ENCODE peak calls at places on chromosome 3, in ten cellular contexts. P, O, D, X, N, C, R, H, W and B are unnamed samples.

GRCh38 chr3:150828261-150828660 is 65.3 kb upstream of the SIAH2 start:
- DNase-seq in P (no peak), O (no peak), D (no peak), X (no peak), N (no peak), C (no peak), R (no peak), H (no peak), W (no peak), B (no peak)

GRCh38 chr3:119279101-119279554 is 15.1 kb upstream of the ARHGAP31 start:
- DNase-seq in P (no peak), O (no peak), D (no peak), X (peak; percentile 82), N (peak; percentile 79), C (no peak), R (no peak), H (no peak), W (no peak), B (no peak)

GRCh38 chr3:71885001-71885400 is 100.1 kb upstream of the PROK2 start:
- DNase-seq in P (no peak), O (no peak), D (no peak), X (no peak), N (no peak), C (no peak), R (no peak), H (no peak), W (no peak), B (no peak)

GRCh38 chr3:102353148-102353547 is 81.7 kb upstream of the ZPLD1 start:
- DNase-seq in P (no peak), O (no peak), D (no peak), X (peak; percentile 26), N (no peak), C (no peak), R (no peak), H (no peak), W (no peak), B (no peak)

GRCh38 chr3:103991461-103992115 is 1375.1 kb upstream of the ALCAM start:
- DNase-seq in P (no peak), O (no peak), D (no peak), X (no peak), N (no peak), C (no peak), R (no peak), H (no peak), W (no peak), B (no peak)

GRCh38 chr3:11567516-11568467 is 75.9 kb downstream of the VGLL4 start:
- DNase-seq in P (no peak), O (no peak), D (no peak), X (no peak), N (peak; percentile 90), C (no peak), R (no peak), H (no peak), W (no peak), B (no peak)

GRCh38 chr3:159859836-159860235 is 128.8 kb upstream of the IL12A start:
- DNase-seq in P (no peak), O (no peak), D (no peak), X (no peak), N (no peak), C (no peak), R (no peak), H (no peak), W (no peak), B (no peak)

GRCh38 chr3:176577462-176577861 is 619.8 kb downstream of the TBL1XR1 start:
- DNase-seq in P (no peak), O (no peak), D (no peak), X (no peak), N (no peak), C (no peak), R (no peak), H (no peak), W (no peak), B (no peak)

GRCh38 chr3:112086857-112087524 is 802 bp downstream of the C3orf52 start:
- DNase-seq in P (no peak), O (no peak), D (no peak), X (no peak), N (no peak), C (no peak), R (no peak), H (no peak), W (no peak), B (no peak)

GRCh38 chr3:35383719-35384555 is 255.4 kb upstream of the ARPP21 start:
- DNase-seq in P (no peak), O (no peak), D (no peak), X (no peak), N (no peak), C (no peak), R (no peak), H (no peak), W (no peak), B (no peak)

GRCh38 chr3:156923349-156923748 is 97.2 kb downstream of the LEKR1 start:
- DNase-seq in P (no peak), O (no peak), D (no peak), X (no peak), N (no peak), C (no peak), R (no peak), H (no peak), W (no peak), B (no peak)

GRCh38 chr3:197306374-197307086 is 8.1 kb upstream of the DLG1 start:
- DNase-seq in P (no peak), O (no peak), D (no peak), X (no peak), N (no peak), C (no peak), R (no peak), H (no peak), W (no peak), B (no peak)

GRCh38 chr3:58198362-58198761 is 12.4 kb downstream of the DNASE1L3 start:
- DNase-seq in P (no peak), O (no peak), D (no peak), X (peak; percentile 0), N (no peak), C (no peak), R (no peak), H (no peak), W (no peak), B (no peak)

GRCh38 chr3:194996746-194997145 is 274.2 kb downstream of the XXYLT1 start:
- DNase-seq in P (no peak), O (no peak), D (no peak), X (no peak), N (peak; percentile 58), C (no peak), R (no peak), H (no peak), W (no peak), B (no peak)

GRCh38 chr3:120498947-120499346 is 48.2 kb upstream of the FSTL1 start:
- DNase-seq in P (no peak), O (no peak), D (no peak), X (no peak), N (no peak), C (no peak), R (no peak), H (no peak), W (no peak), B (peak; percentile 62)

GRCh38 chr3:165852150-165852549 is 14.9 kb upstream of the BCHE start:
- DNase-seq in P (no peak), O (no peak), D (no peak), X (no peak), N (no peak), C (no peak), R (no peak), H (no peak), W (no peak), B (no peak)

GRCh38 chr3:79361748-79362378 is 405.9 kb downstream of the ROBO1 start:
- DNase-seq in P (no peak), O (no peak), D (no peak), X (no peak), N (no peak), C (no peak), R (peak; percentile 35), H (no peak), W (no peak), B (no peak)

GRCh38 chr3:176926688-176927087 is 270.6 kb downstream of the TBL1XR1 start:
- DNase-seq in P (no peak), O (no peak), D (no peak), X (no peak), N (no peak), C (no peak), R (no peak), H (no peak), W (no peak), B (no peak)

GRCh38 chr3:66237551-66237950 is 16.8 kb downstream of the SLC25A26 start:
- DNase-seq in P (no peak), O (no peak), D (no peak), X (no peak), N (no peak), C (no peak), R (no peak), H (no peak), W (no peak), B (no peak)